ENCODE peak calls at places on chromosomes 4 and X, in six cellular contexts. D is tibial nerve, R is breast epithelium, M is adrenal gland, B is thyroid gland, U is uterus. Z is an unnamed sample.

GRCh38 chr4:53905935-53906377 is 158.4 kb downstream of the CHIC2 start:
- DNase-seq in D (no peak), R (no peak), M (no peak), B (peak), U (peak), Z (peak)

GRCh38 chrX:53262918-53263394 is 18.4 kb downstream of the IQSEC2 start:
- DNase-seq in M (no peak), B (no peak), U (no peak), R (peak), D (no peak), Z (peak)

GRCh38 chrX:150155396-150156048 is 207.6 kb upstream of the MAMLD1 start:
- DNase-seq in D (no peak), R (no peak), M (peak), U (no peak), B (no peak), Z (no peak)

GRCh38 chr4:159425749-159426376 is 323.0 kb downstream of the RAPGEF2 start:
- DNase-seq in M (no peak), U (no peak), R (no peak), B (no peak), D (no peak), Z (no peak)

GRCh38 chr4:34181891-34182290 is 2062.4 kb downstream of the ARAP2 start:
- DNase-seq in M (no peak), R (no peak), B (no peak), D (no peak), U (no peak), Z (no peak)

GRCh38 chr4:32172761-32173160 is 1452.6 kb downstream of the PCDH7 start:
- DNase-seq in M (no peak), U (no peak), D (no peak), R (no peak), B (no peak), Z (no peak)

GRCh38 chr4:48906283-48907173 is at the start of gene OCIAD2:
- DNase-seq in U (peak), R (peak), D (no peak), B (peak), M (peak), Z (peak)

GRCh38 chrX:143634373-143634685 is 1.6 kb downstream of the SLITRK4 start:
- DNase-seq in D (no peak), M (peak), R (no peak), B (peak), U (no peak), Z (peak)

GRCh38 chr4:156396534-156396933 is 442.9 kb upstream of the CTSO start:
- DNase-seq in B (no peak), U (no peak), D (no peak), M (no peak), R (no peak), Z (no peak)

GRCh38 chrX:128464091-128464490 is 411.9 kb upstream of the ACTRT1 start:
- DNase-seq in R (no peak), B (no peak), M (no peak), U (no peak), D (no peak), Z (no peak)

GRCh38 chrX:137427813-137428212 is 138.1 kb upstream of the ZIC3 start:
- DNase-seq in U (no peak), M (no peak), B (no peak), R (no peak), D (no peak), Z (no peak)

GRCh38 chr4:125187221-125187620 is 127.5 kb upstream of the FAT4 start:
- DNase-seq in D (no peak), R (no peak), U (no peak), B (no peak), M (no peak), Z (no peak)

GRCh38 chrX:39855748-39856129 is 242.0 kb downstream of the BCOR start:
- DNase-seq in D (no peak), R (no peak), M (no peak), U (no peak), B (no peak), Z (no peak)

GRCh38 chr4:71417150-71417549 is 78.3 kb downstream of the SLC4A4 start:
- DNase-seq in M (no peak), B (no peak), U (no peak), D (no peak), R (no peak), Z (no peak)

GRCh38 chr4:119286377-119287002 is 35.4 kb downstream of the FABP2 start:
- DNase-seq in R (no peak), U (peak), D (no peak), B (no peak), M (no peak), Z (no peak)

GRCh38 chr4:47525154-47525819 is 40.2 kb downstream of the ATP10D start:
- DNase-seq in B (no peak), U (peak), R (no peak), D (no peak), M (peak), Z (peak)

GRCh38 chr4:82661601-82662000 is 99.8 kb upstream of the TMEM150C start:
- DNase-seq in M (no peak), U (no peak), D (no peak), B (no peak), R (no peak), Z (no peak)

GRCh38 chr4:25065451-25065850 is 34.7 kb upstream of the LGI2 start:
- DNase-seq in R (no peak), D (no peak), M (no peak), B (peak), U (no peak), Z (no peak)

DNA sequence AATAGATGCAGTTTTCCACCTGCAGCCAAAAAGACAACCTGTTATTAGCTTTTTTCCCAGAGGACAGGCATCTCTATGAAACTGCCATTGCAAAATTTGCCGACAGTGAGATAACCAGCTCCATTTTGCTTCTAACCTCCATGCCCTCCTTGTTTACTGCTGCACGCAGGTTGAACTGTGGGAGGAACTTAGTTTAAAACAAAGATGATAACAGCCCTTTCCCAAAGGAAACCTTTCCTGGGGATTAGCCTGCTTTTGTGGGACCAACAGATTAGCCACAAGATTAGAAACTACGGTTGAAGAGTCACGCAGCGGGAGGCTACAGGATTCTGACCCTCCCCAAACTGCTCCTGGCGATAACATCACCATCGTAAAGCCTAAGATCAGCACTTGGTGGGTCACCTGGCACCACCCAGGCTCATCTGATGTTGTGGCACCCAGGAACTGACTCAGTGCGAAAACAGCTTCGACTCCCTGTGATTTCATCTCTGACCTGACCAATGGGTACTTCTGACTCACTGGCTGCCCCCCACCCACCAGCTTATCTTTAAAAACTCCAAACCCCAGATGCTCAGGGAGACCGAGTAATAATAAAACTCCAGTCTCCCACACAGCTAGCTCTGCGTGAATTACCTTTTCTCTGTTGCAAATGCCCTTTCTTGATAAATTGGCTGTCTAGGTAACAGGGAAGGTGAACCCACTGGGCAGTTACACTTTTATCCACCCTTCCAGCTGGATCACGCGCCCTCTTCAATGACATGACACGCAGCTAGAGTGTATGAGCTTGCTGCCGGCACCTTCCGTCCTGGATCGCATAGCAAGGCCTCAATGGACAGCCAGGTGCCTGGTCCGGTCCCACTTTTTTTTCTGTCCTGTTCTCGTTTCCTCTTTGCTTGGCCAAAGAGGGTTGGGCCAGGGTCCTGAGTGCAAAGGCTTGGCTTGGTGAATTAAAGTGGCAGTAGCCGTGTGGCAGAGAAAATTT is 27.2 kb downstream of the NOP14 start:
- DNase-seq in B (no peak), D (no peak), U (no peak), R (peak), M (no peak), Z (no peak)
- TF ChIP-seq POLR2A in B (no peak), D (no peak), U (no peak), R (no peak), M (no peak), Z (no peak)

DNA sequence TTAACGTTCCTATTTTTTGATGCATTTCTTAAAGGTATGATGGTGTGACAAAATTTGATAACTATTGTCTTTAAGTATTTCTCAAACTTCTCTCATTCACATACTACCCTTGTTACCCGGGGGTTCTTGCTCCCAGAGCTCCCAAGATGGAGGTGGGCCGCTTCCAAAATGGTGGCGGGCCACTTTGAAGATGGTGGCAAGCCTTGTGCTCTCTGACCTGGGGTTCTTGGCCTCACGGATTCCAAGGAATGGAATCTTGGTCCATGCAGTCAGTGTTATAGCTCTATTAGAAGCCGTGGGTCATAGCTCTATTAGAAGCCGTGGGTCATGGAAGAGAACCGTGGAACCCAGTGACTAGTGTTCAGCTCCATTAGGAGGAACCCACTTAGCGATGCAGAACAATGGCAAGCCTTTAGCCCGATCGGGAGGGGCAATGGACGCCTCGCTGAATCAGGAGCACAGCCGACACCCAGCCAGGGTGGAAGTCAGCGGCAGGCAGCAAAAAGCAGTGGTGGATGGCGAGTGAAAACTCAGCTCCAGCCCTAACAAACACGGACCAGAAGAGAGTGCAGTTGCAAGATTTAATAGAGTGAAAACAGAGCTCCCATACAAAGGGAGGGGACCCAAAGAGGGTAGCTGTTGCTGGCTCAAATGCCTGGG is 403.4 kb downstream of the MAPK10 start:
- DNase-seq in D (no peak), M (no peak), U (no peak), B (no peak), R (no peak), Z (no peak)
- TF ChIP-seq POLR2A in D (no peak), M (no peak), U (no peak), B (no peak), R (no peak), Z (no peak)

GRCh38 chr4:771464-771863 is 54.5 kb downstream of the CPLX1 start:
- DNase-seq in D (no peak), R (no peak), B (no peak), U (no peak), M (no peak), Z (no peak)

GRCh38 chr4:770022-770421 is 55.9 kb downstream of the CPLX1 start:
- DNase-seq in U (no peak), D (no peak), M (no peak), R (no peak), B (no peak), Z (no peak)

GRCh38 chr4:768995-769394 is 56.9 kb downstream of the CPLX1 start:
- DNase-seq in B (no peak), R (no peak), U (no peak), M (no peak), D (no peak), Z (no peak)

GRCh38 chr4:768076-768475 is 57.9 kb downstream of the CPLX1 start:
- DNase-seq in R (no peak), D (no peak), B (no peak), M (no peak), U (no peak), Z (no peak)

GRCh38 chr4:769511-769910 is 56.4 kb downstream of the CPLX1 start:
- DNase-seq in M (no peak), D (no peak), U (no peak), R (no peak), B (no peak), Z (no peak)
- TF ChIP-seq POLR2A in M (no peak), D (no peak), U (no peak), R (no peak), B (no peak), Z (no peak)

GRCh38 chr4:17578482-17578891 is 1.5 kb downstream of the LAP3 start:
- DNase-seq in U (no peak), B (no peak), M (no peak), R (no peak), D (no peak), Z (no peak)
- TF ChIP-seq POLR2A in U (no peak), B (no peak), M (no peak), R (no peak), D (no peak), Z (no peak)

DNA sequence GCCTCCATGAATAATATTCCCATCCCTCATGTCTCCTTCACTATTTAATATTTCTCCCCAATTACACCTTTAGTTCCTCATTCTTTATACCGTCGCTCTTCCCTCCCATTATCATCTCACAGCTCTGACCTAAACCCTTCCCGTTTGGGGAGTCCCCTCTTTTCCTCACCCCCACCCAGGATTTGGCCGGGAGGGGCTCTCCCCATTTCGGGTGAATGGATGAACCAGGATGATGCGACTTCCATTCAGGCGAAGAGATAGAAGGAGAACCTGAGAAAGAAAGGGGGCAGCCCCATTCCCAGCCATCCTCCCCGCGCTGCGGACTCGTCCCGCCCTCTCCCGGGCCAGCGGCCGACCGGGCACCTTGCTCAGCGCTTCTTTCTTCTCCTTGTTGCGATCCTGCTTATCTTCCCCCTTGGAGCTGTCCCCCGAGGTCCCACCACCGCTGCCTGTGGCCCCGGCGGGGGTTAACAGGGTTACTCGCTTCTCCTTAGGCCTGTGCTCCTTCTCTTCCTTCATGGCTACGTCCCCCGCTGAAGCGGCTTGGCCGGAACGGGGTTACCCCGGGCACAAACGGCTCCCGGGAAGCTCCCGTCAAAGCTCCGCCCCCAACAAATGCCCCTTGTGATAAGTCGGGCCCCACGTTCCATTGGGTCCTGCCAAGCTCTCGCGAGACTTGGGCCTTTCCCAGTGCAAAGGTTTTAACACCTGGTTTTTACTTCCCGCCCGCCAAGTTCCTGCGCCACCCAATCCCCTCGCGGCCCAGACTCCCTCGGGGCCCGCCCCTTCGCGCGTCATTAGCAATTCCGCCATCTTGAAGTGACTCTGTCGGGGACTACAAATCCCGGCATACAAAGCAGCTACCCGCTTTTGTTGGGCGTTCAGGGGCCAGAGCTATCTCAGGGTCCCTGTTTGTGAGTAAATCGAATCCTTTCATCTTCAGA is at the start of gene UPF3B:
- DNase-seq in D (peak), B (peak), U (peak), M (peak), R (peak), Z (peak)
- TF ChIP-seq POLR2A in D (peak), B (no peak), U (peak), M (peak), R (peak), Z (no peak)

GRCh38 chrX:64169988-64170387 is 35.5 kb downstream of the AMER1 start:
- DNase-seq in R (no peak), M (no peak), D (no peak), B (no peak), U (no peak), Z (no peak)
- TF ChIP-seq POLR2A in R (no peak), M (no peak), D (no peak), B (no peak), U (no peak), Z (no peak)

DNA sequence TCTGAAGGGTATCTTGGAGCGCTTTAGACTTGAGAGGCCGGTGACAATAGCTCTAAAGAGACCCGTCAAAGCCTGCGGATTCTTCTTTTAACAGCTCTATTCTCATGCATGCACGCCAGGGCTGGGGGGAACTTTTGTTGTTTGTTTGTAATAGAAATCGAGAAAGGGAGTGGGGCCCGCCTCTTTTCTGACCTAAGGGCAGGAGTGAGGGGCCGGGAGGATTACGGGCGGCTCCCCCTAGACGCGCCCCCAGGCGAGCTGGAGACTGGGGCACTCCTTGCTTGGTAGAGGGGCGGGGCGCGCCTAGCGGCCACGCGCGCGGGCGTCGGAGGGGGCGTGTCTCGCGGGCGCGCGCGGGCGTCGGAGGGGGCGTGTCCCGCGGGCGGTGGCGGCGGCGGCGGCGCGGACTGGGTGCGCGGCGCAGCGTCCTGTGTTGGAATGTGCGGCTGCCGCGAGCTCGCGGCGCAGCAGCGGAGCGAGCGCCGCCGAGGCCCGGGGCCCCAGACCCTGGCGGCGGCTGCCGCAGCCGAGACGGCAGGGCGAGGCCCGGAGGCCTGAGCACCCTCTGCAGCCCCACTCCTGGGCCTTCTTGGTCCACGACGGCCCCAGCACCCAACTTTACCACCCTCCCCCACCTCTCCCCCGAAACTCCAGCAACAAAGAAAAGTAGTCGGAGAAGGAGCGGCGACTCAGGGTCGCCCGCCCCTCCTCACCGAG is at the start of gene REST:
- DNase-seq in D (peak), R (peak), M (peak), U (peak), B (peak), Z (peak)
- TF ChIP-seq POLR2A in D (peak), R (no peak), M (peak), U (peak), B (no peak), Z (peak)

GRCh38 chr4:139295317-139296299 is 5.7 kb upstream of the NAA15 start:
- DNase-seq in B (peak), U (peak), R (peak), M (peak), D (peak), Z (peak)
- TF ChIP-seq POLR2A in B (no peak), U (peak), R (no peak), M (peak), D (peak), Z (peak)

DNA sequence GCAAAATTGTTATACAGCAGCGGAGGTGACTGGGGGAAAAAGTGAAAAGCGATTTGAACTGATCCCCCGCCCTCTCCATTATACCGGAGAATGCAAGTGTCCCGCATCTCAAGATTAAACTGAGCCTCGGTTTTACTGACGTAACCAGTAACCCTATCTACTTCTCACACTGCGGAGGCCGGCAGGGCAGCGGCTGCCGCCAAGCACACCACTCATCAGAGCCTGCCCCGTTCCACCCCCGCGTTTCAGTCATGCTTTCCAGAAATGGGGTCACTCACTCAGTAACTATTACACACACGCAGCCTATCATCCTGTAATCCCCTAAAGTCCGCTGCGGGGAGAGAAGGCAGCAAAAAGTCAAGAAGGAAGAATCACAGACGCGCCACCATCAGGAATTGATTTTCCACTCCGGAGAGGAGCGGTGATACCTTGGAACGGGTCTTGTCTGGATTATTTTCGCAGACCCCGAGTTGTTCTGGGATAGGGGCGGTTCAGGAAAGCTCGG is 1.4 kb downstream of the RPS6KA3 start:
- DNase-seq in U (peak), R (peak), B (peak), M (peak), D (peak), Z (peak)
- TF ChIP-seq POLR2A in U (peak), R (no peak), B (no peak), M (peak), D (peak), Z (peak)

GRCh38 chr4:51884055-51884454 is 41.1 kb downstream of the DCUN1D4 start:
- DNase-seq in B (no peak), R (no peak), D (no peak), M (no peak), U (no peak), Z (no peak)
- TF ChIP-seq POLR2A in B (no peak), R (no peak), D (no peak), M (no peak), U (no peak), Z (no peak)